ENCODE peak calls at places on chromosomes 12 and 14, in five cellular contexts. O, U, S, E and M are unnamed samples.

GRCh38 chr14:76761849-76762616 is 765 bp downstream of the VASH1 start:
- DNase-seq in O (no peak), U (no peak), S (peak), E (no peak), M (peak)

GRCh38 chr12:105089817-105090216 is 5.6 kb upstream of the ALDH1L2 start:
- DNase-seq in O (no peak), U (no peak), S (no peak), E (no peak), M (no peak)

GRCh38 chr12:56941299-56942017 is 7.2 kb upstream of the SDR9C7 start:
- DNase-seq in O (peak), U (peak), S (no peak), E (no peak), M (no peak)

GRCh38 chr14:62039871-62040270 is 277.7 kb downstream of the SNAPC1 start:
- DNase-seq in O (peak), U (no peak), S (no peak), E (no peak), M (no peak)

GRCh38 chr12:3252416-3252815 is 175.2 kb downstream of the TSPAN9 start:
- DNase-seq in O (peak), U (no peak), S (peak), E (peak), M (peak)

GRCh38 chr14:45185110-45185814 is 49.5 kb downstream of the FANCM start:
- DNase-seq in O (no peak), U (no peak), S (no peak), E (no peak), M (no peak)

GRCh38 chr12:57738661-57739237 is at the start of gene AGAP2:
- DNase-seq in O (no peak), U (no peak), S (no peak), E (no peak), M (no peak)

GRCh38 chr12:24996102-24996797 is 47.3 kb upstream of the BCAT1 start:
- DNase-seq in O (no peak), U (no peak), S (no peak), E (no peak), M (no peak)

GRCh38 chr12:89040146-89040964 is 311.9 kb downstream of the DUSP6 start:
- DNase-seq in O (no peak), U (peak), S (peak), E (no peak), M (no peak)

GRCh38 chr14:58078068-58078467 is 73.9 kb downstream of the ARMH4 start:
- DNase-seq in O (no peak), U (no peak), S (no peak), E (no peak), M (no peak)

GRCh38 chr12:121968880-121969279 is 50.5 kb downstream of the CFAP251 start:
- DNase-seq in O (no peak), U (no peak), S (peak), E (no peak), M (no peak)

GRCh38 chr12:85468356-85469157 is 188.5 kb downstream of the ALX1 start:
- DNase-seq in O (peak), U (peak), S (no peak), E (no peak), M (peak)

GRCh38 chr12:52469853-52470252 is 3.8 kb downstream of the KRT6C start:
- DNase-seq in O (no peak), U (no peak), S (no peak), E (no peak), M (no peak)

GRCh38 chr12:86719381-86719780 is 463.2 kb upstream of the MGAT4C start:
- DNase-seq in O (no peak), U (peak), S (no peak), E (no peak), M (no peak)

GRCh38 chr12:42557586-42558172 is 31.9 kb downstream of the PRICKLE1 start:
- DNase-seq in O (no peak), U (no peak), S (no peak), E (no peak), M (no peak)
- TF ChIP-seq CTCF in O (no peak), U (no peak), S (no peak), E (no peak), M (no peak)

GRCh38 chr12:103800252-103800771 is 40.7 kb downstream of the NT5DC3 start:
- DNase-seq in O (peak), U (no peak), S (peak), E (peak), M (peak)
- H3K4me3 ChIP-seq in O (no peak), U (no peak), S (no peak), E (no peak), M (no peak)

GRCh38 chr12:74108729-74109128 is 428.9 kb upstream of the ATXN7L3B start:
- DNase-seq in O (no peak), U (no peak), S (no peak), E (no peak), M (no peak)

GRCh38 chr12:74111688-74112360 is 425.8 kb upstream of the ATXN7L3B start:
- DNase-seq in O (peak), U (no peak), S (no peak), E (no peak), M (no peak)
- TF ChIP-seq CTCF in O (peak), U (no peak), S (no peak), E (no peak), M (no peak)

GRCh38 chr14:27025648-27026047 is 427.8 kb upstream of the NOVA1 start:
- DNase-seq in O (no peak), U (no peak), S (no peak), E (no peak), M (no peak)
- H3K4me3 ChIP-seq in O (no peak), U (no peak), S (no peak), E (no peak), M (no peak)

GRCh38 chr14:78141590-78141989 is 28.6 kb upstream of the NRXN3 start:
- DNase-seq in O (no peak), U (no peak), S (no peak), E (no peak), M (no peak)
- TF ChIP-seq CTCF in O (no peak), U (no peak), S (no peak), E (no peak), M (no peak)

DNA sequence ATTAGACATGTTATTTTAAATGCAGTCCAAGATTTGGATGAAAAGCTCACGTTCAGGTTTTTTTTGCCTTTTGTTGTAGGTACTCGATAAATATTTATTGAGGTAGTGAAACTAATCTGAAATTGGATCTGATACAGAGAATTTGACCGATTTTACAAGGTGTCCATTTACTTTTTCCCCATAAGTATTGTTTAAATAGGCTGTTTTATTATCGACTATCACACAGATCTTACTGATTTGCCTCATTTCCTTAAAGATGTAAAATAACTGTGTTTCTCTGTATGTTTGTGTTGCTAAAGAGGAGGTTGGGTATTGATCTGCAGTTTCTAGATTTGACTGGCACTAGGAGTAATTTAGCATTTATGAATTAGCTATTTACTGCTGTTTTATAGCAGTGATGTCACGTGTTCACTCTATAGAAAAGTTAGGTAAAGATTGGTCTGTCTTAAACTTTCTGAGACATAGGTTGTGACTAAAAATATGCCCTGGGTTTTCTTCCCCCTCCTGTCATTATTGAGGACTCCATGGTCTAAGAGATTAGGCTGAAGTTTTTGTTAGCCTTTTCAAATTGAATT is 3.5 kb downstream of the RAP1B start:
- DNase-seq in O (no peak), U (no peak), S (no peak), E (no peak), M (no peak)
- H3K4me3 ChIP-seq in O (peak), U (no peak), S (no peak), E (no peak), M (no peak)

GRCh38 chr14:31543969-31544799 is 17.0 kb upstream of the NUBPL start:
- DNase-seq in O (no peak), U (no peak), S (no peak), E (no peak), M (no peak)
- TF ChIP-seq CTCF in O (peak), U (peak), S (no peak), E (no peak), M (no peak)

GRCh38 chr12:41053046-41053445 is 135.1 kb upstream of the PDZRN4 start:
- DNase-seq in O (no peak), U (no peak), S (no peak), E (no peak), M (no peak)
- H3K4me3 ChIP-seq in O (no peak), U (no peak), S (no peak), E (no peak), M (no peak)

DNA sequence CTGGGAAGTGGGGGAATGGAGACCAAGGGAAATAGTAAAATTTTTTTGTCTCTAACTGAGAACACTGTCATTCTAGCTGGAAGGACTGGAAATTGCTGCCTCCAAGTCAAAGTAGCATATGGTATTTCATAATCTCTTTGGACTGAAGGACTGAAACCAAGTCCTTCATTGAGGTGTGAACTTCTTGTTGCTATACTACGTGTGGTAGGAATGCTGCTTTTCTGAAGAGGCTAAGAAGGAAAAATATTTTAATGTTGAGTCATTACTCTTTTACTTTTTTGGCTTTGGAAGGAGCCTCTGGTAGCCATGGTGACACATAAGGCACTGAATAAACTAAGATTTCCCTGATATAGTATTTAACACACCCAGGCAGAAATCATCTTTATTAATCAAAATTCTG is 465.4 kb downstream of the NPAS3 start:
- DNase-seq in O (peak), U (peak), S (no peak), E (no peak), M (no peak)
- TF ChIP-seq CTCF in O (no peak), U (peak), S (no peak), E (no peak), M (no peak)

GRCh38 chr12:31954925-31955678 is 4.1 kb upstream of the RESF1 start:
- DNase-seq in O (no peak), U (no peak), S (no peak), E (no peak), M (no peak)
- H3K4me3 ChIP-seq in O (no peak), U (no peak), S (no peak), E (no peak), M (no peak)